ENCODE peak calls at places on chromosomes 11 and 22, in eight cellular contexts. F, B, L, E, C, W, O and U are unnamed samples.

GRCh38 chr11:68677432-68677831 is 6.9 kb upstream of the GAL start:
- DNase-seq in F (peak; percentile 63), B (no peak), L (peak; percentile 96), E (no peak), C (peak; percentile 71), W (no peak), O (no peak), U (peak; percentile 84)

GRCh38 chr11:63839508-63840355 is 822 bp downstream of the MARK2 start:
- DNase-seq in F (peak; percentile 58), B (peak; percentile 89), L (no peak), E (peak; percentile 39), C (no peak), W (peak; percentile 66), O (peak; percentile 37), U (peak; percentile 77)

GRCh38 chr22:42769574-42770447 is 49.1 kb upstream of the A4GALT start:
- DNase-seq in F (peak; percentile 82), B (peak; percentile 89), L (peak; percentile 95), E (peak; percentile 80), C (no peak), W (peak; percentile 65), O (peak; percentile 82), U (peak; percentile 77)

GRCh38 chr11:78688460-78688859 is 113.8 kb upstream of the NARS2 start:
- DNase-seq in F (no peak), B (no peak), L (no peak), E (no peak), C (no peak), W (no peak), O (no peak), U (no peak)

GRCh38 chr11:39255648-39256047 is 2203.8 kb downstream of the LRRC4C start:
- DNase-seq in F (no peak), B (no peak), L (no peak), E (no peak), C (no peak), W (no peak), O (no peak), U (no peak)

GRCh38 chr11:113240790-113241189 is 73.6 kb upstream of the TTC12 start:
- DNase-seq in F (no peak), B (no peak), L (no peak), E (no peak), C (no peak), W (no peak), O (no peak), U (no peak)

GRCh38 chr11:130908770-130909625 is 7.3 kb downstream of the SNX19 start:
- DNase-seq in F (no peak), B (no peak), L (peak; percentile 91), E (no peak), C (no peak), W (no peak), O (no peak), U (no peak)

GRCh38 chr11:46277313-46277622 is 194 bp upstream of the CREB3L1 start:
- DNase-seq in F (peak; percentile 89), B (no peak), L (peak; percentile 62), E (peak; percentile 77), C (no peak), W (no peak), O (peak; percentile 62), U (no peak)

GRCh38 chr22:20859615-20860014 is 808 bp downstream of the SNAP29 start:
- DNase-seq in F (no peak), B (no peak), L (no peak), E (no peak), C (no peak), W (no peak), O (no peak), U (no peak)

GRCh38 chr11:82989628-82990404 is 81.9 kb downstream of the RAB30 start:
- DNase-seq in F (no peak), B (no peak), L (no peak), E (no peak), C (no peak), W (no peak), O (no peak), U (no peak)

GRCh38 chr11:111334495-111335123 is 36.3 kb downstream of the POU2AF3 start:
- DNase-seq in F (peak; percentile 86), B (no peak), L (no peak), E (no peak), C (no peak), W (no peak), O (no peak), U (no peak)

GRCh38 chr11:57751676-57752253 is at the start of gene BTBD18:
- DNase-seq in F (peak; percentile 75), B (no peak), L (peak; percentile 58), E (peak; percentile 65), C (peak; percentile 57), W (no peak), O (no peak), U (peak; percentile 45)

GRCh38 chr22:39917776-39918493 is 17.1 kb downstream of the GRAP2 start:
- DNase-seq in F (peak; percentile 13), B (no peak), L (no peak), E (no peak), C (no peak), W (no peak), O (no peak), U (no peak)

GRCh38 chr11:3217751-3218482 is 696 bp downstream of the MRGPRG start:
- DNase-seq in F (no peak), B (peak; percentile 71), L (no peak), E (no peak), C (no peak), W (peak; percentile 38), O (no peak), U (peak; percentile 11)

GRCh38 chr11:124882339-124883071 is 15.2 kb downstream of the ROBO4 start:
- DNase-seq in F (no peak), B (no peak), L (no peak), E (no peak), C (no peak), W (no peak), O (peak; percentile 72), U (no peak)

GRCh38 chr11:2580444-2581050 is 119.2 kb downstream of the KCNQ1OT1 start:
- DNase-seq in F (peak; percentile 0), B (peak; percentile 63), L (no peak), E (no peak), C (no peak), W (peak; percentile 37), O (peak; percentile 15), U (peak; percentile 4)

GRCh38 chr22:42623301-42623751 is 8.6 kb upstream of the POLDIP3 start:
- DNase-seq in F (no peak), B (peak; percentile 84), L (no peak), E (no peak), C (no peak), W (no peak), O (no peak), U (no peak)

GRCh38 chr11:88340366-88340930 is 2.9 kb upstream of the CTSC start:
- DNase-seq in F (no peak), B (no peak), L (peak; percentile 56), E (no peak), C (no peak), W (no peak), O (no peak), U (no peak)

GRCh38 chr11:88335284-88335683 is 2.3 kb downstream of the CTSC start:
- DNase-seq in F (no peak), B (no peak), L (no peak), E (no peak), C (no peak), W (no peak), O (no peak), U (no peak)

GRCh38 chr11:88338223-88338661 is 706 bp upstream of the CTSC start:
- DNase-seq in F (peak; percentile 77), B (peak; percentile 82), L (peak; percentile 84), E (peak; percentile 43), C (peak; percentile 43), W (no peak), O (peak; percentile 30), U (peak; percentile 60)

GRCh38 chr11:88341852-88342251 is 4.3 kb upstream of the CTSC start:
- DNase-seq in F (no peak), B (no peak), L (no peak), E (no peak), C (no peak), W (no peak), O (no peak), U (no peak)

GRCh38 chr11:88337342-88338222 is at the start of gene CTSC:
- DNase-seq in F (peak; percentile 96), B (peak; percentile 99), L (peak; percentile 87), E (peak; percentile 98), C (peak; percentile 77), W (peak; percentile 95), O (peak; percentile 91), U (peak; percentile 96)
- TF ChIP-seq POLR2A in F (peak; percentile 90), B (no peak), L (peak; percentile 83), E (no peak), C (peak; percentile 73), W (peak; percentile 60), O (peak; percentile 41), U (peak; percentile 42)

GRCh38 chr11:1150769-1151365 is 6.9 kb upstream of the MUC5AC start:
- DNase-seq in F (no peak), B (no peak), L (peak; percentile 67), E (peak; percentile 6), C (no peak), W (peak; percentile 43), O (no peak), U (no peak)

GRCh38 chr11:1153105-1153950 is 4.4 kb upstream of the MUC5AC start:
- DNase-seq in F (no peak), B (no peak), L (no peak), E (peak; percentile 6), C (peak; percentile 45), W (peak; percentile 48), O (no peak), U (no peak)

GRCh38 chr11:1153951-1154487 is 3.7 kb upstream of the MUC5AC start:
- DNase-seq in F (peak; percentile 47), B (peak; percentile 73), L (peak; percentile 97), E (peak; percentile 11), C (peak; percentile 86), W (peak; percentile 60), O (no peak), U (peak; percentile 74)

GRCh38 chr11:1151366-1152315 is 6.1 kb upstream of the MUC5AC start:
- DNase-seq in F (no peak), B (peak; percentile 64), L (no peak), E (peak; percentile 10), C (no peak), W (peak; percentile 47), O (no peak), U (no peak)

GRCh38 chr11:1152316-1153104 is 5.2 kb upstream of the MUC5AC start:
- DNase-seq in F (no peak), B (peak; percentile 71), L (peak; percentile 78), E (peak; percentile 10), C (peak; percentile 63), W (peak; percentile 44), O (no peak), U (no peak)
- H3K4me3 ChIP-seq in F (no peak overlapping the region), B (no peak overlapping the region), L (no peak overlapping the region), E (no peak overlapping the region), C (peak overlapping the region; percentile 23), W (no peak overlapping the region), O (no peak overlapping the region), U (no peak overlapping the region)

DNA sequence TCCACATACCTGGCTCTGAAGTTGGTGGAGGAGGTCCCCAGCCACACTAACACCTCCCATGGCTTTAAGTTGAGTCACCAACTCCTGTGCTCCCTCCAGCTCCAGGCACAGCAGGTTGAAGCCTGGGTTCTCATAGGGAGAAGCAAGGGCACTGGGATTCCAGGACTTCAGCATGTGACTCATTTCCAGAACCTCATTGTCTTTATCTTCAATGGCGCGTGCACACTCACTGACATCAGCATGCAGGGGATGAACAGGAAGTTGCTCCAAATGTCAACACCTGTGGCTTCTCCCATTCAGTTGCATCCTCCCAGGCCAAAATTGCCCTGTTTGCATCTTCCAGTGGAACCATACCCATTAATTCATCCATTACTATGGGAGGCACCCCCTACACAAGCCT is 5.8 kb upstream of the UBQLNL start:
- DNase-seq in F (no peak), B (no peak), L (no peak), E (no peak), C (no peak), W (no peak), O (no peak), U (no peak)
- TF ChIP-seq POLR2A in F (no peak), B (no peak), L (no peak), E (no peak), C (no peak), W (no peak), O (no peak), U (no peak)

GRCh38 chr11:33015621-33016551 is at the start of gene DEPDC7:
- DNase-seq in F (peak; percentile 94), B (peak; percentile 91), L (peak; percentile 82), E (peak; percentile 94), C (peak; percentile 89), W (peak; percentile 95), O (peak; percentile 87), U (peak; percentile 92)
- H3K4me3 ChIP-seq in F (no peak within 1 kb of the TSS), B (peak within 1 kb of the TSS; percentile 39), L (peak within 1 kb of the TSS; percentile 66), E (peak within 1 kb of the TSS; percentile 57), C (peak within 1 kb of the TSS; percentile 82), W (peak within 1 kb of the TSS; percentile 66), O (peak within 1 kb of the TSS; percentile 51), U (peak within 1 kb of the TSS; percentile 55)